ENCODE peak calls at places on chromosomes 7 and 10, in seven cellular contexts. K is nephron progenitor cell; G is NCI-H524 treated with DMSO at 0.1 percent for 48 hours; W is effector CD4-positive, alpha-beta T cell; D is hypothalamus; M is naive thymus-derived CD8-positive, alpha-beta T cell; J is EH. L is an unnamed sample.

GRCh38 chr7:73869011-73869785 is 8.2 kb downstream of the TMEM270 start:
- DNase-seq in J (peak), D (no peak), G (no peak), K (no peak), M (no peak), W (no peak), L (no peak)

GRCh38 chr7:2261611-2262010 is 19.6 kb downstream of the NUDT1 start:
- DNase-seq in J (no peak), K (no peak), D (no peak), G (no peak), M (peak), W (no peak), L (no peak)

GRCh38 chr10:120260446-120260845 is 196.6 kb upstream of the PLPP4 start:
- DNase-seq in K (no peak), M (no peak), G (peak), D (no peak), J (no peak), W (no peak), L (no peak)

GRCh38 chr7:11456574-11456973 is 375.4 kb downstream of the THSD7A start:
- DNase-seq in G (no peak), M (no peak), K (no peak), D (no peak), W (no peak), J (no peak), L (no peak)

GRCh38 chr7:88927-89921 is 103.1 kb upstream of the FAM20C start:
- DNase-seq in K (no peak), M (no peak), D (no peak), J (peak), G (no peak), W (no peak), L (peak)

GRCh38 chr7:136677456-136678365 is 190.7 kb upstream of the CHRM2 start:
- DNase-seq in J (peak), D (no peak), M (no peak), W (no peak), K (no peak), G (no peak), L (peak)

GRCh38 chr10:43360086-43360485 is 11.3 kb upstream of the FXYD4 start:
- DNase-seq in D (no peak), G (no peak), K (no peak), J (no peak), W (no peak), M (no peak), L (no peak)

GRCh38 chr7:74332373-74333176 is 43.4 kb downstream of the CLIP2 start:
- DNase-seq in D (no peak), G (no peak), J (no peak), K (no peak), W (no peak), M (no peak), L (no peak)

GRCh38 chr10:28722065-28722803 is 44.9 kb downstream of the BAMBI start:
- DNase-seq in K (peak), W (no peak), J (peak), M (no peak), G (no peak), D (peak), L (peak)

GRCh38 chr7:138934861-138935260 is 46.3 kb downstream of the KIAA1549 start:
- DNase-seq in D (no peak), M (no peak), K (no peak), G (no peak), W (no peak), J (peak), L (peak)

GRCh38 chr7:34438436-34438835 is 219.6 kb upstream of the NPSR1 start:
- DNase-seq in D (no peak), W (no peak), M (no peak), K (no peak), J (no peak), G (no peak), L (no peak)

GRCh38 chr7:75992083-75992755 is 2.2 kb downstream of the TMEM120A start:
- DNase-seq in G (no peak), J (no peak), D (no peak), K (no peak), M (no peak), W (no peak), L (no peak)

GRCh38 chr7:96418600-96418999 is 96.7 kb upstream of the SLC25A13 start:
- DNase-seq in M (no peak), W (no peak), J (no peak), K (no peak), G (no peak), D (no peak), L (no peak)

GRCh38 chr7:576524-577277 is 57.1 kb upstream of the PDGFA start:
- DNase-seq in W (no peak), M (no peak), G (no peak), D (no peak), K (no peak), J (no peak), L (no peak)

GRCh38 chr7:114919587-114919986 is 2.3 kb upstream of the MDFIC start:
- DNase-seq in D (no peak), W (no peak), J (no peak), K (no peak), M (no peak), G (no peak), L (no peak)

GRCh38 chr10:9038146-9038714 is 983.7 kb downstream of the GATA3 start:
- DNase-seq in G (peak), K (no peak), M (no peak), W (no peak), D (no peak), J (no peak), L (no peak)

GRCh38 chr10:23337616-23338015 is 7.0 kb downstream of the C10orf67 start:
- DNase-seq in G (no peak), D (no peak), J (no peak), M (no peak), W (no peak), K (no peak), L (no peak)

GRCh38 chr7:82319674-82320118 is 123.9 kb downstream of the CACNA2D1 start:
- DNase-seq in G (peak), K (peak), D (peak), J (peak), W (no peak), M (no peak), L (peak)

GRCh38 chr10:91879514-91880170 is 29.6 kb downstream of the FGFBP3 start:
- DNase-seq in M (no peak), K (no peak), W (no peak), J (no peak), G (peak), D (no peak), L (no peak)

GRCh38 chr7:116357776-116358670 is 141.5 kb upstream of the CAV2 start:
- DNase-seq in M (no peak), W (no peak), J (peak), D (no peak), G (no peak), K (peak), L (peak)

L was measured in EL.